ENCODE peak calls at places on chromosomes 2 and 18, in ten cellular contexts. I, A, F, R, B, T, X, Q, L and M are unnamed samples.

GRCh38 chr2:202418511-202418910 is 42.4 kb downstream of the BMPR2 start:
- DNase-seq in B (no peak), X (no peak), A (no peak), I (no peak), Q (no peak), R (no peak), L (no peak), F (no peak), T (no peak), M (no peak)

GRCh38 chr2:221929259-221929658 is 357.2 kb upstream of the EPHA4 start:
- DNase-seq in A (no peak), R (no peak), Q (no peak), X (no peak), B (no peak), T (no peak), I (no peak), L (no peak), F (no peak), M (no peak)

GRCh38 chr2:113940891-113941290 is 51.0 kb downstream of the ACTR3 start:
- DNase-seq in Q (no peak), R (no peak), I (no peak), F (no peak), T (no peak), B (no peak), L (no peak), A (no peak), X (no peak), M (no peak)

GRCh38 chr2:38433607-38433975 is 56.5 kb upstream of the ATL2 start:
- DNase-seq in Q (no peak), L (no peak), I (no peak), A (no peak), R (no peak), F (no peak), T (no peak), X (no peak), B (no peak), M (no peak)

GRCh38 chr2:55869637-55870325 is 53.8 kb downstream of the EFEMP1 start:
- DNase-seq in Q (no peak), X (peak; percentile 75), T (no peak), L (no peak), A (no peak), F (no peak), I (no peak), R (no peak), B (no peak), M (peak; percentile 86)

GRCh38 chr2:80292474-80292873 is 12.1 kb downstream of the LRRTM1 start:
- DNase-seq in T (no peak), X (no peak), L (no peak), I (no peak), Q (no peak), R (no peak), A (no peak), B (peak; percentile 29), F (no peak), M (no peak)

GRCh38 chr2:20224716-20225293 is at the start of gene SDC1:
- DNase-seq in T (no peak), R (no peak), X (no peak), Q (peak; percentile 39), L (no peak), B (peak; percentile 77), I (no peak), A (no peak), F (no peak), M (no peak)

GRCh38 chr2:173373286-173373685 is 18.6 kb downstream of the CDCA7 start:
- DNase-seq in R (no peak), B (no peak), L (no peak), T (no peak), I (no peak), F (no peak), X (peak; percentile 3), A (no peak), Q (no peak), M (no peak)

GRCh38 chr2:197145471-197146056 is 165.0 kb downstream of the ANKRD44 start:
- DNase-seq in I (peak; percentile 69), A (no peak), T (no peak), X (no peak), R (no peak), F (no peak), B (peak; percentile 60), Q (peak; percentile 51), L (no peak), M (no peak)

GRCh38 chr2:181004647-181005325 is 24.4 kb downstream of the UBE2E3 start:
- DNase-seq in X (no peak), A (no peak), I (no peak), B (no peak), R (no peak), L (no peak), T (no peak), Q (no peak), F (no peak), M (no peak)

GRCh38 chr2:220034356-220035121 is 407.1 kb downstream of the SLC4A3 start:
- DNase-seq in A (peak; percentile 50), B (no peak), R (no peak), L (no peak), F (no peak), Q (no peak), I (no peak), T (no peak), X (no peak), M (no peak)

GRCh38 chr18:11245889-11246288 is 96.5 kb upstream of the PIEZO2 start:
- DNase-seq in F (no peak), L (no peak), R (no peak), A (no peak), X (no peak), Q (no peak), T (no peak), I (no peak), B (no peak), M (no peak)

GRCh38 chr18:76494181-76494540 is 881 bp downstream of the ZNF516 start:
- DNase-seq in I (peak; percentile 24), F (no peak), L (no peak), B (peak; percentile 75), Q (no peak), T (no peak), R (peak; percentile 37), X (no peak), A (no peak), M (no peak)

GRCh38 chr18:12393998-12394397 is 13.7 kb upstream of the PRELID3A start:
- DNase-seq in F (no peak), B (no peak), T (no peak), A (no peak), X (no peak), R (no peak), I (no peak), Q (no peak), L (no peak), M (no peak)

GRCh38 chr2:111704246-111704645 is 179.7 kb downstream of the ANAPC1 start:
- DNase-seq in B (no peak), X (no peak), T (no peak), L (no peak), Q (no peak), I (no peak), R (no peak), F (peak; percentile 56), A (peak; percentile 23), M (no peak)

GRCh38 chr2:45302011-45302325 is 292.7 kb upstream of the SIX2 start:
- DNase-seq in F (no peak), L (no peak), T (no peak), R (no peak), A (no peak), B (peak; percentile 56), I (no peak), Q (no peak), X (no peak), M (no peak)

GRCh38 chr18:36624451-36625167 is 204.2 kb downstream of the TPGS2 start:
- DNase-seq in B (no peak), R (no peak), T (no peak), F (no peak), L (no peak), A (no peak), X (no peak), I (no peak), Q (no peak), M (no peak)

GRCh38 chr2:43065036-43065435 is 161.4 kb downstream of the ZFP36L2 start:
- DNase-seq in F (no peak), L (no peak), X (no peak), I (no peak), T (no peak), Q (no peak), R (no peak), A (no peak), B (no peak), M (no peak)

GRCh38 chr2:98472132-98472650 is 27.5 kb downstream of the INPP4A start:
- DNase-seq in R (no peak), T (no peak), F (no peak), L (no peak), B (no peak), Q (no peak), A (no peak), X (no peak), I (no peak), M (no peak)

GRCh38 chr2:160157861-160158813 is 41.9 kb downstream of the ITGB6 start:
- DNase-seq in X (peak; percentile 44), L (no peak), F (peak; percentile 37), T (no peak), R (no peak), I (no peak), Q (no peak), A (no peak), B (no peak), M (no peak)